ENCODE peak calls at places on chromosomes 12 and 14, in ten cellular contexts. D is fibroblast of mammary gland, A is HFF-Myc, N is RWPE2, W is progenitor cell of endocrine pancreas, G is hepatocyte, F is HL-60, T is prostate gland, K is LNCaP clone FGC, Y is HFFc6. S is an unnamed sample.

GRCh38 chr12:43912851-43913250 is 77.0 kb downstream of the TMEM117 start:
- DNase-seq in D (no peak), A (peak; percentile 15), N (no peak), W (no peak), G (no peak), F (no peak), T (no peak), K (no peak), Y (no peak), S (no peak)

GRCh38 chr14:33335366-33335765 is 396.7 kb downstream of the NPAS3 start:
- DNase-seq in D (no peak), A (no peak), N (no peak), W (no peak), G (no peak), F (no peak), T (no peak), K (no peak), Y (no peak), S (no peak)

GRCh38 chr14:64942531-64943111 is at the start of gene GPX2:
- DNase-seq in D (no peak), A (no peak), N (no peak), W (no peak), G (peak; percentile 73), F (no peak), T (peak; percentile 82), K (no peak), Y (no peak), S (peak; percentile 91)

GRCh38 chr12:105332925-105333324 is 2.4 kb downstream of the C12orf75 start:
- DNase-seq in D (no peak), A (no peak), N (no peak), W (no peak), G (no peak), F (no peak), T (no peak), K (no peak), Y (no peak), S (no peak)

GRCh38 chr12:123050331-123050809 is 69.9 kb downstream of the ARL6IP4 start:
- DNase-seq in D (peak; percentile 68), A (no peak), N (no peak), W (no peak), G (no peak), F (no peak), T (peak; percentile 70), K (peak; percentile 80), Y (peak; percentile 44), S (peak; percentile 65)

GRCh38 chr14:64671591-64671990 is 32.6 kb upstream of the PLEKHG3 start:
- DNase-seq in D (peak; percentile 73), A (no peak), N (no peak), W (no peak), G (peak; percentile 85), F (no peak), T (no peak), K (no peak), Y (peak; percentile 61), S (peak; percentile 64)

GRCh38 chr12:102592134-102592533 is 111.8 kb upstream of the IGF1 start:
- DNase-seq in D (no peak), A (no peak), N (no peak), W (no peak), G (no peak), F (no peak), T (no peak), K (no peak), Y (no peak), S (no peak)

GRCh38 chr14:94110552-94111181 is at the start of gene IFI27:
- DNase-seq in D (peak; percentile 94), A (no peak), N (no peak), W (no peak), G (no peak), F (no peak), T (no peak), K (no peak), Y (no peak), S (peak; percentile 50)

GRCh38 chr14:24965934-24966593 is 83.9 kb downstream of the STXBP6 start:
- DNase-seq in D (peak; percentile 75), A (peak; percentile 92), N (no peak), W (no peak), G (peak; percentile 81), F (no peak), T (peak; percentile 37), K (no peak), Y (peak; percentile 92), S (peak; percentile 5)

GRCh38 chr12:8076357-8076756 is 5.7 kb upstream of the NECAP1 start:
- DNase-seq in D (no peak), A (no peak), N (no peak), W (no peak), G (no peak), F (peak; percentile 42), T (no peak), K (no peak), Y (no peak), S (no peak)

GRCh38 chr12:77841467-77842054 is 10.9 kb downstream of the NAV3 start:
- DNase-seq in D (no peak), A (no peak), N (no peak), W (no peak), G (no peak), F (no peak), T (no peak), K (no peak), Y (no peak), S (peak; percentile 63)

GRCh38 chr12:92208613-92209121 is 63.0 kb upstream of the BTG1 start:
- DNase-seq in D (peak; percentile 35), A (no peak), N (no peak), W (no peak), G (peak; percentile 55), F (no peak), T (no peak), K (no peak), Y (peak; percentile 44), S (peak; percentile 88)

GRCh38 chr12:11962795-11963347 is 107.9 kb upstream of the BCL2L14 start:
- DNase-seq in D (no peak), A (no peak), N (no peak), W (no peak), G (no peak), F (peak; percentile 24), T (no peak), K (no peak), Y (no peak), S (no peak)

GRCh38 chr12:57008113-57008687 is 1.9 kb upstream of the ZBTB39 start:
- DNase-seq in D (peak; percentile 76), A (peak; percentile 62), N (no peak), W (no peak), G (peak; percentile 75), F (no peak), T (no peak), K (peak; percentile 31), Y (peak; percentile 71), S (peak; percentile 73)

GRCh38 chr14:102029956-102030355 is 56.9 kb downstream of the HSP90AA1 start:
- DNase-seq in D (peak; percentile 33), A (no peak), N (no peak), W (no peak), G (no peak), F (no peak), T (no peak), K (no peak), Y (peak; percentile 27), S (no peak)

GRCh38 chr14:22152161-22152870 is 436.7 kb downstream of the DAD1 start:
- DNase-seq in D (no peak), A (no peak), N (no peak), W (no peak), G (no peak), F (no peak), T (no peak), K (no peak), Y (no peak), S (no peak)

GRCh38 chr12:42589465-42590323 is at the start of gene PRICKLE1:
- DNase-seq in D (peak; percentile 48), A (no peak), N (no peak), W (peak; percentile 40), G (peak; percentile 75), F (peak; percentile 41), T (no peak), K (no peak), Y (no peak), S (no peak)

DNA sequence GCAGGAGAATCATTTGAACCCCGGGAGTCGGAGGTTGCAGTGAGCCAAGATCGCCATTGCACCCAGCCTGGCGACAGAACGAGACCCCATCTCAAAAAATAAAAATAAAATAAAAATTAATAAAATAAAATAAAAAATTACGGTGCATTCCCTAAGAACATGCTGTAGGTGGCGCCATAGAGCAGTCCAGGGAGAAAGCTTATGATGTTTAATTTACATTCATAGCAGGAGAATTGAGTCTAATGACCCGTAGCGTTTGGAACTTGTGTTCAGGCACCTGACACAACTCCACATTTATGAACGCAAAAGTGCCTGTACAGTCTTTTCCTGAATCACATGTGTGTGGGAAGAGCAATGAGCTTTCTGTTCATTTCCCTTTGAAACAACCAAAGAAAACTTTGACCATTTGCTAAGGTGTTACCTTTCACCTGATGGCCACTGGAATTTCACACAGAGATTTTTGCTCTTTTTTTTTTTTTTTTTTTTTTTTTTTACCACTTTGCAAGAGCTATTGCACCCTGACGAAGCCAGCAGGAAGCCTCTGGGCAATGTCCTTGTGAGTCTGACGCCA is 60.6 kb upstream of the KCNA1 start:
- DNase-seq in D (peak; percentile 60), A (peak; percentile 6), N (no peak), W (no peak), G (peak; percentile 57), F (no peak), T (no peak), K (no peak), Y (peak; percentile 25), S (peak; percentile 25)
- TF ChIP-seq CTCF in D (peak; percentile 92), A (peak; percentile 67), N (peak; percentile 84), W (peak; percentile 93), G (peak; percentile 83), F (peak; percentile 56), T (no peak), K (peak; percentile 45), Y (peak; percentile 88), S (peak; percentile 58)

GRCh38 chr12:95774311-95775045 is 16.1 kb downstream of the NTN4 start:
- DNase-seq in D (no peak), A (no peak), N (no peak), W (no peak), G (no peak), F (no peak), T (no peak), K (no peak), Y (peak; percentile 74), S (peak; percentile 78)
- TF ChIP-seq CTCF in D (no peak), A (no peak), N (no peak), W (no peak), G (no peak), F (no peak), T (no peak), K (no peak), Y (no peak), S (no peak)

GRCh38 chr14:77520626-77521025 is 22.0 kb upstream of the ISM2 start:
- DNase-seq in D (no peak), A (no peak), N (no peak), W (no peak), G (no peak), F (no peak), T (no peak), K (no peak), Y (no peak), S (no peak)
- TF ChIP-seq CTCF in D (no peak), A (no peak), N (no peak), W (no peak), G (no peak), F (no peak), T (no peak), K (no peak), Y (no peak), S (no peak)

GRCh38 chr12:111788178-111788654 is 21.5 kb downstream of the ALDH2 start:
- DNase-seq in D (peak; percentile 52), A (no peak), N (no peak), W (no peak), G (peak; percentile 37), F (no peak), T (no peak), K (no peak), Y (no peak), S (no peak)
- TF ChIP-seq CTCF in D (peak; percentile 31), A (peak; percentile 38), N (peak; percentile 58), W (no peak), G (no peak), F (peak; percentile 82), T (no peak), K (peak; percentile 75), Y (peak; percentile 21), S (peak; percentile 29)

GRCh38 chr14:57073986-57074385 is 194.7 kb downstream of the EXOC5 start:
- DNase-seq in D (no peak), A (no peak), N (no peak), W (no peak), G (no peak), F (no peak), T (no peak), K (no peak), Y (no peak), S (no peak)
- TF ChIP-seq CTCF in D (no peak), A (no peak), N (no peak), W (no peak), G (no peak), F (no peak), T (no peak), K (no peak), Y (no peak), S (no peak)

S was measured in bronchial epithelial cell.